ENCODE peak calls at places on chromosomes 16 and 17, in seven cellular contexts. One of them, this sample, is unnamed.

GRCh38 chr17:47837401-47838039 is 3.6 kb downstream of the SCRN2 start:
- DNase-seq in HEK293T: no peak
- DNase-seq in HCT116: no peak
- DNase-seq in K562: no peak
- DNase-seq in WTC11: no peak
- DNase-seq in H1: no peak
- DNase-seq in GM12878: no peak
- DNase-seq in this sample: peak

GRCh38 chr17:48510381-48510760 is 20.4 kb downstream of the HOXB1 start:
- DNase-seq in H1: no peak
- DNase-seq in HEK293T: no peak
- DNase-seq in HCT116: no peak
- DNase-seq in WTC11: no peak
- DNase-seq in GM12878: no peak
- DNase-seq in K562: no peak
- DNase-seq in this sample: no peak

GRCh38 chr17:13597723-13598347 is 3.9 kb downstream of the HS3ST3A1 start:
- DNase-seq in GM12878: no peak
- DNase-seq in H1: no peak
- DNase-seq in HEK293T: no peak
- DNase-seq in HCT116: peak
- DNase-seq in WTC11: peak
- DNase-seq in K562: peak
- DNase-seq in this sample: peak

GRCh38 chr17:78291944-78292910 is 60.8 kb downstream of the TMEM235 start:
- DNase-seq in HCT116: no peak
- DNase-seq in HEK293T: no peak
- DNase-seq in H1: no peak
- DNase-seq in GM12878: no peak
- DNase-seq in K562: no peak
- DNase-seq in WTC11: no peak
- DNase-seq in this sample: no peak

GRCh38 chr16:23673971-23674614 is 4.6 kb upstream of the PLK1 start:
- DNase-seq in WTC11: no peak
- DNase-seq in H1: no peak
- DNase-seq in K562: no peak
- DNase-seq in GM12878: no peak
- DNase-seq in HCT116: no peak
- DNase-seq in HEK293T: no peak
- DNase-seq in this sample: peak

GRCh38 chr17:48722201-48722907 is at the start of gene PRAC1:
- DNase-seq in HCT116: no peak
- DNase-seq in WTC11: no peak
- DNase-seq in H1: peak
- DNase-seq in K562: no peak
- DNase-seq in HEK293T: no peak
- DNase-seq in GM12878: no peak
- DNase-seq in this sample: no peak

GRCh38 chr17:34719569-34719968 is 140.2 kb downstream of the TMEM132E start:
- DNase-seq in HCT116: no peak
- DNase-seq in HEK293T: no peak
- DNase-seq in H1: no peak
- DNase-seq in WTC11: no peak
- DNase-seq in GM12878: no peak
- DNase-seq in K562: no peak
- DNase-seq in this sample: no peak

GRCh38 chr17:79047923-79048825 is 24.2 kb downstream of the C1QTNF1 start:
- DNase-seq in HEK293T: no peak
- DNase-seq in GM12878: no peak
- DNase-seq in K562: no peak
- DNase-seq in HCT116: no peak
- DNase-seq in WTC11: no peak
- DNase-seq in H1: no peak
- DNase-seq in this sample: no peak

GRCh38 chr16:64981568-64982281 is 140.1 kb downstream of the CDH11 start:
- DNase-seq in K562: no peak
- DNase-seq in HEK293T: no peak
- DNase-seq in HCT116: no peak
- DNase-seq in H1: no peak
- DNase-seq in GM12878: no peak
- DNase-seq in WTC11: no peak
- DNase-seq in this sample: no peak

GRCh38 chr17:79533116-79533515 is 77.7 kb downstream of the RBFOX3 start:
- DNase-seq in WTC11: no peak
- DNase-seq in HCT116: no peak
- DNase-seq in GM12878: no peak
- DNase-seq in H1: no peak
- DNase-seq in HEK293T: no peak
- DNase-seq in K562: no peak
- DNase-seq in this sample: no peak

GRCh38 chr16:56315955-56316354 is 109.4 kb downstream of the AMFR start:
- DNase-seq in WTC11: no peak
- DNase-seq in GM12878: no peak
- DNase-seq in HCT116: no peak
- DNase-seq in HEK293T: no peak
- DNase-seq in H1: no peak
- DNase-seq in K562: no peak
- DNase-seq in this sample: no peak

GRCh38 chr16:56601325-56601724 is 7.1 kb upstream of the MT2A start:
- DNase-seq in GM12878: no peak
- DNase-seq in HEK293T: no peak
- DNase-seq in K562: no peak
- DNase-seq in WTC11: no peak
- DNase-seq in HCT116: no peak
- DNase-seq in H1: no peak
- DNase-seq in this sample: no peak

GRCh38 chr16:59412275-59412841 is 678.2 kb upstream of the GOT2 start:
- DNase-seq in K562: peak
- DNase-seq in H1: no peak
- DNase-seq in HEK293T: no peak
- DNase-seq in HCT116: no peak
- DNase-seq in GM12878: no peak
- DNase-seq in WTC11: no peak
- DNase-seq in this sample: no peak

GRCh38 chr16:26762596-26762995 is 304.1 kb upstream of the C16orf82 start:
- DNase-seq in WTC11: peak
- DNase-seq in GM12878: no peak
- DNase-seq in H1: no peak
- DNase-seq in K562: no peak
- DNase-seq in HEK293T: no peak
- DNase-seq in HCT116: no peak
- DNase-seq in this sample: no peak

GRCh38 chr17:12973496-12974318 is 44.1 kb downstream of the ELAC2 start:
- DNase-seq in HCT116: no peak
- DNase-seq in WTC11: peak
- DNase-seq in HEK293T: no peak
- DNase-seq in K562: no peak
- DNase-seq in GM12878: no peak
- DNase-seq in H1: peak
- DNase-seq in this sample: no peak

GRCh38 chr16:46629331-46629843 is 8.2 kb upstream of the SHCBP1 start:
- DNase-seq in GM12878: no peak
- DNase-seq in HEK293T: peak
- DNase-seq in WTC11: no peak
- DNase-seq in K562: peak
- DNase-seq in H1: peak
- DNase-seq in HCT116: peak
- DNase-seq in this sample: peak
- TF ChIP-seq SP1 in GM12878: no peak
- TF ChIP-seq SP1 in HEK293T: no peak
- TF ChIP-seq SP1 in WTC11: no peak
- TF ChIP-seq SP1 in K562: no peak
- TF ChIP-seq SP1 in H1: no peak
- TF ChIP-seq SP1 in HCT116: no peak
- TF ChIP-seq SP1 in this sample: no peak

GRCh38 chr16:75113046-75113491 is 3.5 kb downstream of the LDHD start:
- DNase-seq in WTC11: no peak
- DNase-seq in HCT116: no peak
- DNase-seq in HEK293T: no peak
- DNase-seq in K562: peak
- DNase-seq in H1: no peak
- DNase-seq in GM12878: no peak
- DNase-seq in this sample: no peak

GRCh38 chr16:75114946-75115825 is 1.4 kb downstream of the LDHD start:
- DNase-seq in H1: no peak
- DNase-seq in HEK293T: no peak
- DNase-seq in GM12878: no peak
- DNase-seq in WTC11: no peak
- DNase-seq in K562: no peak
- DNase-seq in HCT116: no peak
- DNase-seq in this sample: no peak

GRCh38 chr16:75113541-75114121 is 2.9 kb downstream of the LDHD start:
- DNase-seq in WTC11: no peak
- DNase-seq in HEK293T: no peak
- DNase-seq in GM12878: no peak
- DNase-seq in K562: no peak
- DNase-seq in HCT116: no peak
- DNase-seq in H1: no peak
- DNase-seq in this sample: no peak

GRCh38 chr16:75112281-75113045 is 4.1 kb downstream of the LDHD start:
- DNase-seq in WTC11: no peak
- DNase-seq in H1: no peak
- DNase-seq in HEK293T: no peak
- DNase-seq in HCT116: no peak
- DNase-seq in K562: no peak
- DNase-seq in GM12878: no peak
- DNase-seq in this sample: no peak

DNA sequence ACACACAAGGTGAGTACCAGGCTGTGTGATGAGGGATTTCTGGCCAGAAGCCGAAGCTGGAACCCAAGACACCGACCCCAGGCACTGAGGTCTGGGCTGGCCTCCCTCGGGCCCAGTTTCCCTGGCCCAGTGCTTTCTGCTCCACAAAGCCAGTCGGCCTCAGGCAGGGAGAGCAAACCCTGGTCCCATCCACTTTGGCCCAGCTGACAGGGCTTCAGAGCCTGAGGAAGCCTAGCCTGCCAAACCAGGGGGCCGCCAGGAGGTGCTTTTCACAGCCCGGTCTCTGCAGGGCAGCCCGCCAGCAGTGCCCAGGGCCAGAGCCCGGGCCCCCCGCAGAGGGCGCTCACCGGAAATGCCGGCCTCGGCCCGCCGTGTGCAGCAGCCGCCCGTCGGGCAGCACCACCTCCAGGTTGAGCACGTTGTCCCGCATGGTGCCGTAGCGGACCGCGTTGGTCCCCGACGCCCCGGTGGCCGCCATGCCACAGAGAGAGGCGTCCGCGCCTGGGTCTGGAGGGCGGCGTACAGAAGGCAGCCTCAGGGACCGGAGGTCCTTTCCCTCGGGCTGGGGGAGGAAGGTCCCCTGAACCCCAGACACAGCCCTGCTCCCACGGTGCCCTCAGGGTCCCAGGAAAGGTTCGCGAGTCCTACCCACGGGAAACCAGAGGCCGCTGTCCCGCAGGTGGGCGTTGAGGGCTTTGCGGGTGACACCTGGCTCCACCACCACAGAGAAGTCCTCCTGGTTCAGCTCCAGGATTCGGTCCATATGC is 2.2 kb downstream of the LDHD start:
- DNase-seq in H1: no peak
- DNase-seq in HEK293T: no peak
- DNase-seq in K562: no peak
- DNase-seq in GM12878: no peak
- DNase-seq in WTC11: no peak
- DNase-seq in HCT116: no peak
- DNase-seq in this sample: no peak
- TF ChIP-seq SP1 in H1: no peak
- TF ChIP-seq SP1 in HEK293T: no peak
- TF ChIP-seq SP1 in K562: no peak
- TF ChIP-seq SP1 in GM12878: no peak
- TF ChIP-seq SP1 in WTC11: no peak
- TF ChIP-seq SP1 in HCT116: no peak
- TF ChIP-seq SP1 in this sample: no peak

GRCh38 chr17:7190276-7190917 is 11.2 kb upstream of the ASGR1 start:
- DNase-seq in H1: no peak
- DNase-seq in GM12878: no peak
- DNase-seq in HCT116: no peak
- DNase-seq in WTC11: no peak
- DNase-seq in K562: no peak
- DNase-seq in HEK293T: no peak
- DNase-seq in this sample: no peak
- TF ChIP-seq SP1 in H1: no peak
- TF ChIP-seq SP1 in GM12878: no peak
- TF ChIP-seq SP1 in HCT116: no peak
- TF ChIP-seq SP1 in WTC11: no peak
- TF ChIP-seq SP1 in K562: no peak
- TF ChIP-seq SP1 in HEK293T: no peak
- TF ChIP-seq SP1 in this sample: no peak

GRCh38 chr17:75783069-75783783 is 1.4 kb upstream of the UNK start:
- DNase-seq in HEK293T: no peak
- DNase-seq in GM12878: peak
- DNase-seq in K562: peak
- DNase-seq in H1: no peak
- DNase-seq in HCT116: peak
- DNase-seq in WTC11: no peak
- DNase-seq in this sample: peak
- TF ChIP-seq SP1 in HEK293T: no peak
- TF ChIP-seq SP1 in GM12878: no peak
- TF ChIP-seq SP1 in K562: no peak
- TF ChIP-seq SP1 in H1: no peak
- TF ChIP-seq SP1 in HCT116: no peak
- TF ChIP-seq SP1 in WTC11: no peak
- TF ChIP-seq SP1 in this sample: no peak

GRCh38 chr17:45965741-45966140 is 33.3 kb upstream of the STH start:
- DNase-seq in K562: no peak
- DNase-seq in HEK293T: no peak
- DNase-seq in H1: no peak
- DNase-seq in WTC11: no peak
- DNase-seq in HCT116: no peak
- DNase-seq in GM12878: no peak
- DNase-seq in this sample: no peak

GRCh38 chr17:45964634-45965033 is 34.4 kb upstream of the STH start:
- DNase-seq in GM12878: no peak
- DNase-seq in H1: no peak
- DNase-seq in HCT116: no peak
- DNase-seq in K562: no peak
- DNase-seq in HEK293T: no peak
- DNase-seq in WTC11: no peak
- DNase-seq in this sample: no peak

GRCh38 chr17:45963258-45963657 is 35.8 kb upstream of the STH start:
- DNase-seq in WTC11: no peak
- DNase-seq in H1: no peak
- DNase-seq in HEK293T: no peak
- DNase-seq in HCT116: no peak
- DNase-seq in K562: no peak
- DNase-seq in GM12878: no peak
- DNase-seq in this sample: no peak

GRCh38 chr17:45962221-45962972 is 36.7 kb upstream of the STH start:
- DNase-seq in WTC11: no peak
- DNase-seq in GM12878: no peak
- DNase-seq in K562: no peak
- DNase-seq in HCT116: no peak
- DNase-seq in HEK293T: no peak
- DNase-seq in H1: no peak
- DNase-seq in this sample: no peak

GRCh38 chr17:45963889-45964288 is 35.2 kb upstream of the STH start:
- DNase-seq in WTC11: no peak
- DNase-seq in K562: no peak
- DNase-seq in HCT116: no peak
- DNase-seq in GM12878: no peak
- DNase-seq in HEK293T: no peak
- DNase-seq in H1: no peak
- DNase-seq in this sample: no peak
- TF ChIP-seq SP1 in WTC11: no peak
- TF ChIP-seq SP1 in K562: no peak
- TF ChIP-seq SP1 in HCT116: no peak
- TF ChIP-seq SP1 in GM12878: no peak
- TF ChIP-seq SP1 in HEK293T: no peak
- TF ChIP-seq SP1 in H1: no peak
- TF ChIP-seq SP1 in this sample: no peak

GRCh38 chr16:2095315-2095853 is 40.3 kb downstream of the PKD1 start:
- DNase-seq in GM12878: no peak
- DNase-seq in K562: no peak
- DNase-seq in H1: no peak
- DNase-seq in HEK293T: no peak
- DNase-seq in WTC11: no peak
- DNase-seq in HCT116: no peak
- DNase-seq in this sample: no peak
- TF ChIP-seq SP1 in GM12878: no peak
- TF ChIP-seq SP1 in K562: no peak
- TF ChIP-seq SP1 in H1: no peak
- TF ChIP-seq SP1 in HEK293T: no peak
- TF ChIP-seq SP1 in WTC11: no peak
- TF ChIP-seq SP1 in HCT116: no peak
- TF ChIP-seq SP1 in this sample: no peak

This sample was measured in HepG2.